ENCODE peak calls at places on chromosomes 12 and 14, in five cellular contexts. One of them, this sample, is unnamed.

GRCh38 chr12:108832208-108832607 is 25.2 kb downstream of the SSH1 start:
- DNase-seq in AG09309: no peak
- DNase-seq in hepatic stellate cell: no peak
- DNase-seq in GM04504: no peak
- DNase-seq in AG08396: no peak
- DNase-seq in this sample: no peak

GRCh38 chr12:52871291-52871961 is 22.6 kb upstream of the KRT78 start:
- DNase-seq in AG09309: peak
- DNase-seq in hepatic stellate cell: peak
- DNase-seq in GM04504: peak
- DNase-seq in AG08396: peak
- DNase-seq in this sample: no peak

GRCh38 chr12:83818888-83819287 is 1093.7 kb downstream of the SLC6A15 start:
- DNase-seq in AG09309: peak
- DNase-seq in hepatic stellate cell: no peak
- DNase-seq in GM04504: peak
- DNase-seq in AG08396: no peak
- DNase-seq in this sample: no peak

GRCh38 chr14:105290598-105291356 is 10.0 kb downstream of the BRF1 start:
- DNase-seq in AG09309: no peak
- DNase-seq in hepatic stellate cell: no peak
- DNase-seq in GM04504: no peak
- DNase-seq in AG08396: no peak
- DNase-seq in this sample: no peak

GRCh38 chr14:106141242-106142220 is 615.1 kb downstream of the TMEM121 start:
- DNase-seq in AG09309: no peak
- DNase-seq in hepatic stellate cell: no peak
- DNase-seq in GM04504: no peak
- DNase-seq in AG08396: no peak
- DNase-seq in this sample: no peak

GRCh38 chr12:68106160-68106559 is 53.4 kb downstream of the IFNG start:
- DNase-seq in AG09309: peak
- DNase-seq in hepatic stellate cell: no peak
- DNase-seq in GM04504: peak
- DNase-seq in AG08396: peak
- DNase-seq in this sample: peak

GRCh38 chr14:24425704-24426103 is 3.8 kb downstream of the CBLN3 start:
- DNase-seq in AG09309: peak
- DNase-seq in hepatic stellate cell: peak
- DNase-seq in GM04504: no peak
- DNase-seq in AG08396: no peak
- DNase-seq in this sample: peak

GRCh38 chr12:93062100-93062419 is 133.0 kb upstream of the EEA1 start:
- DNase-seq in AG09309: no peak
- DNase-seq in hepatic stellate cell: no peak
- DNase-seq in GM04504: no peak
- DNase-seq in AG08396: no peak
- DNase-seq in this sample: no peak

GRCh38 chr14:24123465-24124417 is 6.7 kb upstream of the FITM1 start:
- DNase-seq in AG09309: no peak
- DNase-seq in hepatic stellate cell: no peak
- DNase-seq in GM04504: no peak
- DNase-seq in AG08396: no peak
- DNase-seq in this sample: no peak

GRCh38 chr12:10121278-10121677 is 8.7 kb downstream of the CLEC7A start:
- DNase-seq in AG09309: no peak
- DNase-seq in hepatic stellate cell: no peak
- DNase-seq in GM04504: no peak
- DNase-seq in AG08396: no peak
- DNase-seq in this sample: no peak

GRCh38 chr14:20998674-20999366 is at the start of gene SLC39A2:
- DNase-seq in AG09309: peak
- DNase-seq in hepatic stellate cell: peak
- DNase-seq in GM04504: peak
- DNase-seq in AG08396: peak
- DNase-seq in this sample: no peak

GRCh38 chr14:37594238-37594915 is 672 bp downstream of the FOXA1 start:
- DNase-seq in AG09309: peak
- DNase-seq in hepatic stellate cell: peak
- DNase-seq in GM04504: peak
- DNase-seq in AG08396: peak
- DNase-seq in this sample: peak

GRCh38 chr12:64884164-64884542 is 59.7 kb downstream of the TBC1D30 start:
- DNase-seq in AG09309: no peak
- DNase-seq in hepatic stellate cell: no peak
- DNase-seq in GM04504: no peak
- DNase-seq in AG08396: no peak
- DNase-seq in this sample: no peak

GRCh38 chr14:34926552-34926951 is 51.4 kb upstream of the BAZ1A start:
- DNase-seq in AG09309: no peak
- DNase-seq in hepatic stellate cell: peak
- DNase-seq in GM04504: no peak
- DNase-seq in AG08396: no peak
- DNase-seq in this sample: no peak

GRCh38 chr14:99936056-99936455 is 129.2 kb upstream of the EVL start:
- DNase-seq in AG09309: no peak
- DNase-seq in hepatic stellate cell: no peak
- DNase-seq in GM04504: no peak
- DNase-seq in AG08396: peak
- DNase-seq in this sample: peak

GRCh38 chr12:100826323-100826722 is 31.7 kb downstream of the ANO4 start:
- DNase-seq in AG09309: no peak
- DNase-seq in hepatic stellate cell: no peak
- DNase-seq in GM04504: no peak
- DNase-seq in AG08396: peak
- DNase-seq in this sample: no peak

GRCh38 chr12:69015017-69015416 is 82.0 kb upstream of the CPM start:
- DNase-seq in AG09309: no peak
- DNase-seq in hepatic stellate cell: no peak
- DNase-seq in GM04504: no peak
- DNase-seq in AG08396: no peak
- DNase-seq in this sample: no peak

GRCh38 chr12:73383584-73384229 is 1111.5 kb downstream of the TRHDE start:
- DNase-seq in AG09309: no peak
- DNase-seq in hepatic stellate cell: no peak
- DNase-seq in GM04504: no peak
- DNase-seq in AG08396: no peak
- DNase-seq in this sample: no peak

GRCh38 chr14:68977741-68978549 is 1.2 kb downstream of the ACTN1 start:
- DNase-seq in AG09309: peak
- DNase-seq in hepatic stellate cell: peak
- DNase-seq in GM04504: peak
- DNase-seq in AG08396: peak
- DNase-seq in this sample: peak

GRCh38 chr12:50112456-50113218 is 601 bp downstream of the COX14 start:
- DNase-seq in AG09309: no peak
- DNase-seq in hepatic stellate cell: peak
- DNase-seq in GM04504: no peak
- DNase-seq in AG08396: peak
- DNase-seq in this sample: no peak

GRCh38 chr12:56723889-56724659 is 1.0 kb downstream of the NACA start:
- DNase-seq in AG09309: peak
- DNase-seq in hepatic stellate cell: peak
- DNase-seq in GM04504: peak
- DNase-seq in AG08396: peak
- DNase-seq in this sample: peak

GRCh38 chr12:7144414-7145120 is 14.4 kb downstream of the CLSTN3 start:
- DNase-seq in AG09309: no peak
- DNase-seq in hepatic stellate cell: peak
- DNase-seq in GM04504: no peak
- DNase-seq in AG08396: peak
- DNase-seq in this sample: no peak

GRCh38 chr12:104686196-104686595 is 229.4 kb downstream of the CHST11 start:
- DNase-seq in AG09309: no peak
- DNase-seq in hepatic stellate cell: peak
- DNase-seq in GM04504: no peak
- DNase-seq in AG08396: no peak
- DNase-seq in this sample: no peak

GRCh38 chr14:104969741-104970230 is 8.4 kb downstream of the AHNAK2 start:
- DNase-seq in AG09309: no peak
- DNase-seq in hepatic stellate cell: no peak
- DNase-seq in GM04504: no peak
- DNase-seq in AG08396: no peak
- DNase-seq in this sample: no peak

GRCh38 chr14:52902971-52903385 is 47.9 kb downstream of the FERMT2 start:
- DNase-seq in AG09309: no peak
- DNase-seq in hepatic stellate cell: no peak
- DNase-seq in GM04504: no peak
- DNase-seq in AG08396: no peak
- DNase-seq in this sample: no peak

GRCh38 chr14:49923442-49923841 is 30.6 kb downstream of the ARF6 start:
- DNase-seq in AG09309: no peak
- DNase-seq in hepatic stellate cell: no peak
- DNase-seq in GM04504: no peak
- DNase-seq in AG08396: no peak
- DNase-seq in this sample: no peak

GRCh38 chr14:33539918-33540357 is 410.9 kb downstream of the EGLN3 start:
- DNase-seq in AG09309: no peak
- DNase-seq in hepatic stellate cell: no peak
- DNase-seq in GM04504: no peak
- DNase-seq in AG08396: no peak
- DNase-seq in this sample: no peak

GRCh38 chr14:74441113-74441512 is 15.1 kb upstream of the SYNDIG1L start:
- DNase-seq in AG09309: no peak
- DNase-seq in hepatic stellate cell: no peak
- DNase-seq in GM04504: no peak
- DNase-seq in AG08396: no peak
- DNase-seq in this sample: no peak

GRCh38 chr12:54021432-54022013 is 6.7 kb upstream of the HOXC6 start:
- DNase-seq in AG09309: no peak
- DNase-seq in hepatic stellate cell: no peak
- DNase-seq in GM04504: no peak
- DNase-seq in AG08396: no peak
- DNase-seq in this sample: no peak

GRCh38 chr12:132690112-132690511 is 2.7 kb downstream of the PXMP2 start:
- DNase-seq in AG09309: no peak
- DNase-seq in hepatic stellate cell: no peak
- DNase-seq in GM04504: no peak
- DNase-seq in AG08396: no peak
- DNase-seq in this sample: no peak

GRCh38 chr12:47834199-47835016 is 14.7 kb upstream of the HDAC7 start:
- DNase-seq in AG09309: no peak
- DNase-seq in hepatic stellate cell: no peak
- DNase-seq in GM04504: no peak
- DNase-seq in AG08396: no peak
- DNase-seq in this sample: no peak

GRCh38 chr12:33588082-33588712 is 148.6 kb upstream of the SYT10 start:
- DNase-seq in AG09309: no peak
- DNase-seq in hepatic stellate cell: no peak
- DNase-seq in GM04504: no peak
- DNase-seq in AG08396: no peak
- DNase-seq in this sample: peak

GRCh38 chr12:79685068-79685467 is 5.7 kb downstream of the PAWR start:
- DNase-seq in AG09309: no peak
- DNase-seq in hepatic stellate cell: peak
- DNase-seq in GM04504: no peak
- DNase-seq in AG08396: peak
- DNase-seq in this sample: peak